ENCODE peak calls at places on chromosome 12, in six cellular contexts. J is fibroblast of the aortic adventitia; X is AG04450; F is CD8-positive, alpha-beta T cell; S is thoracic aorta; K is adrenal gland. H is an unnamed sample.

GRCh38 chr12:22255097-22255496 is 79.4 kb downstream of the ST8SIA1 start:
- DNase-seq in X (no peak), J (no peak), F (no peak), S (no peak), K (no peak), H (peak)

GRCh38 chr12:32742133-32742532 is 13.6 kb downstream of the YARS2 start:
- DNase-seq in J (no peak), X (no peak), K (no peak), S (no peak), F (no peak), H (no peak)

GRCh38 chr12:104147346-104147745 is 9.3 kb upstream of the NFYB start:
- DNase-seq in K (no peak), X (no peak), S (no peak), J (no peak), F (no peak), H (no peak)

GRCh38 chr12:110677206-110677911 is 11.6 kb downstream of the HVCN1 start:
- DNase-seq in F (peak), J (no peak), X (no peak), S (no peak), K (no peak), H (peak)

GRCh38 chr12:119432935-119433334 is 98.4 kb downstream of the CCDC60 start:
- DNase-seq in X (no peak), J (no peak), S (no peak), K (no peak), F (no peak), H (no peak)

GRCh38 chr12:7090222-7090998 is 1.8 kb downstream of the C1R start:
- DNase-seq in S (no peak), J (peak), F (no peak), K (peak), X (no peak), H (peak)

GRCh38 chr12:79512068-79512467 is 178.7 kb downstream of the PAWR start:
- DNase-seq in J (no peak), F (no peak), X (no peak), S (no peak), K (no peak), H (no peak)

GRCh38 chr12:6998708-6999451 is 19.4 kb downstream of the LPCAT3 start:
- DNase-seq in S (no peak), F (no peak), X (no peak), J (peak), K (peak), H (no peak)

GRCh38 chr12:66321433-66321832 is 19.1 kb downstream of the HELB start:
- DNase-seq in S (no peak), J (no peak), X (no peak), K (no peak), F (no peak), H (no peak)

GRCh38 chr12:111773801-111774551 is 7.2 kb downstream of the ALDH2 start:
- DNase-seq in K (peak), J (peak), X (peak), S (no peak), F (no peak), H (peak)

GRCh38 chr12:90958995-90959394 is 4.0 kb upstream of the CCER1 start:
- DNase-seq in J (peak), S (no peak), F (no peak), K (no peak), X (no peak), H (no peak)

GRCh38 chr12:129185855-129186254 is 332.6 kb downstream of the GLT1D1 start:
- DNase-seq in F (no peak), X (no peak), S (no peak), K (no peak), J (no peak), H (peak)

GRCh38 chr12:42798811-42799438 is 209.4 kb upstream of the PRICKLE1 start:
- DNase-seq in X (peak), S (no peak), F (no peak), J (peak), K (no peak), H (peak)

GRCh38 chr12:7345232-7345631 is 41.4 kb downstream of the ACSM4 start:
- DNase-seq in J (no peak), X (no peak), K (no peak), F (no peak), S (no peak), H (no peak)

GRCh38 chr12:46608431-46609280 is 217.1 kb downstream of the SLC38A4 start:
- DNase-seq in F (no peak), K (no peak), J (peak), X (no peak), S (no peak), H (peak)

GRCh38 chr12:3313655-3314305 is 177.2 kb upstream of the PRMT8 start:
- DNase-seq in J (no peak), X (no peak), S (no peak), K (peak), F (no peak), H (no peak)

GRCh38 chr12:3316776-3317480 is 174.1 kb upstream of the PRMT8 start:
- DNase-seq in F (no peak), X (no peak), J (no peak), S (no peak), K (no peak), H (no peak)

GRCh38 chr12:3313066-3313465 is 177.9 kb upstream of the PRMT8 start:
- DNase-seq in S (no peak), F (no peak), X (peak), J (peak), K (no peak), H (peak)

GRCh38 chr12:3315201-3315661 is 175.8 kb upstream of the PRMT8 start:
- DNase-seq in J (peak), K (no peak), X (peak), F (no peak), S (no peak), H (peak)

DNA sequence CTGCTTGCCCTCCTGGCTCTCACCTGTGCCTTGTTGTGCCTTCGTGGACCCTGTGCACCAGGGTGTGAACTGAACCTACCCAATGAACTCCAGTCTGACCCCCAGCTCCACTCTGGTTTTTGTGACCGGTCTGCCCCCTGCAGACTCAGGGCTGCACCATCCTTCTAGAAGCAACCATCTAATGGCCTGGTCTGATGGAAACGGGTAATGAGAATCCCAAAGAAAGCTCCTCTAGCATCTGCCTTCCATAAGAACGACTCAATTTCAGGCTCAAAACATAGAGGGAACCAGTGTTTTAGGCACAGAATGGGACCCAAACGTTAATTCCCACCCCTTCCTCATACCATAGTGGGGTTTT is 176.7 kb upstream of the PRMT8 start:
- DNase-seq in J (no peak), F (no peak), X (no peak), K (no peak), S (no peak), H (no peak)
- TF ChIP-seq CTCF in J (peak), F (no peak), X (peak), K (no peak), S (no peak), H (no peak)

GRCh38 chr12:61356485-61356884 is 903.7 kb upstream of the USP15 start:
- DNase-seq in K (no peak), S (no peak), F (no peak), J (no peak), X (no peak), H (no peak)
- TF ChIP-seq CTCF in K (no peak), S (no peak), F (no peak), J (no peak), X (no peak), H (no peak)

DNA sequence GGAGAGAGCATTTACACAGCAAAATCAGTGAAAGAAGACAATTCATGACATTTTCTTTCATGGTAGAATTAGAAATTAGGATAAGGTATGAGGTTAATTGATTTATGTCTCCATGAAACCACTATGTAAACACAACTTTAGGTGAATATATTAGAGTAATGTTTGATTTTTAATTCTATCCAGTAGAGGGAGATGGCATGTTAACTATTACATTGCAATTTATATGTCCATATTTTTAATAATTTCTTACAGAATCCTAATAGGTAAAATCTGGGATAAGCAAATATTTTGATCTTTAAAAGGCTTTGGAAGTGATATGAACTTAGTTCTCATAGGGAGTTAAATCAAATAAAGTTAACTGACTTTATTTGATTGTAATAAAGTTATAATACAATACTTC is 373.4 kb upstream of the PDE3A start:
- DNase-seq in X (no peak), K (no peak), J (peak), S (no peak), F (no peak), H (peak)
- TF ChIP-seq CTCF in X (peak), K (no peak), J (peak), S (no peak), F (no peak), H (no peak)

GRCh38 chr12:65311260-65311659 is 32.8 kb downstream of the MSRB3 start:
- DNase-seq in X (no peak), K (no peak), J (no peak), F (no peak), S (no peak), H (no peak)

GRCh38 chr12:65308601-65309071 is 30.2 kb downstream of the MSRB3 start:
- DNase-seq in S (no peak), F (no peak), J (peak), K (no peak), X (no peak), H (no peak)

GRCh38 chr12:65308001-65308400 is 29.5 kb downstream of the MSRB3 start:
- DNase-seq in F (no peak), S (no peak), K (no peak), J (peak), X (no peak), H (no peak)

GRCh38 chr12:65318186-65318685 is 39.8 kb downstream of the MSRB3 start:
- DNase-seq in K (no peak), F (no peak), S (no peak), X (no peak), J (no peak), H (no peak)

GRCh38 chr12:65313704-65314317 is 35.3 kb downstream of the MSRB3 start:
- DNase-seq in J (peak), X (no peak), S (no peak), F (no peak), K (no peak), H (peak)
- TF ChIP-seq CTCF in J (peak), X (peak), S (no peak), F (no peak), K (peak), H (peak)

DNA sequence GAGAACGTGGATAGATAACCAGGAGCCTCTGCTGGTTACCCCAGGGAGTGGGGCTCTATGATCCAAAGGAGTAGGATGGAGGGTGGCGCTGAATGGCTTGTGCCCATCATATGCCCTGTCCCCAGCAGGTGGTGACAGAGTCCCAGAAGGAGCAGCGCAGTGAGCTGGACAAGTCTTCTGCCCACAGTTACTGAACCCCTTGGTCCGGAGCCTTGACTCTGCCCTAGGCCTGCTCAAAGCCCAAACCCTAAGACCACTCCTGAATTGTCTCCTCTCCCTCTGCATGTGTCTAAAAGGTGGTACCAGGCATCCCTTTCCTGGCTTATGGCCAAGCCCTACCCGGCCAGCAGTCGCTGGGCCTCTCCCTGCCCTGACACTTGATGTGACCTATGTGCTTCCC is 3.2 kb downstream of the PRPH start:
- DNase-seq in F (no peak), S (no peak), J (no peak), K (no peak), X (no peak), H (no peak)
- TF ChIP-seq CTCF in F (no peak), S (no peak), J (no peak), K (peak), X (no peak), H (no peak)

H was measured in astrocyte of the spinal cord.